ENCODE peak calls at places on chromosomes 3 and 15, in six cellular contexts. M is kidney epithelial cell, Q is heart right ventricle, N is AG09309, R is transverse colon, F is dorsolateral prefrontal cortex. U is an unnamed sample.

GRCh38 chr3:10474847-10475246 is 30.5 kb downstream of the ATP2B2 start:
- DNase-seq in Q (no peak), R (no peak), F (no peak), N (no peak), M (no peak), U (no peak)

GRCh38 chr3:187767266-187768032 is 22.2 kb upstream of the BCL6 start:
- DNase-seq in N (peak; percentile 76), Q (no peak), R (no peak), M (no peak), F (no peak), U (no peak)

GRCh38 chr3:33236005-33236404 is 17.4 kb upstream of the SUSD5 start:
- DNase-seq in Q (no peak), M (no peak), N (no peak), R (no peak), F (no peak), U (no peak)

GRCh38 chr3:120561251-120562045 is 34.7 kb upstream of the NDUFB4 start:
- DNase-seq in F (peak; percentile 77), R (peak; percentile 77), M (no peak), N (peak; percentile 38), Q (peak; percentile 66), U (no peak)

GRCh38 chr3:119098620-119099222 is 47.2 kb upstream of the TEX55 start:
- DNase-seq in M (no peak), Q (no peak), N (peak; percentile 11), R (no peak), F (no peak), U (peak; percentile 2)

GRCh38 chr3:127525373-127525772 is 65.2 kb downstream of the TPRA1 start:
- DNase-seq in N (peak; percentile 4), M (peak; percentile 99), Q (no peak), F (no peak), R (no peak), U (no peak)

GRCh38 chr3:155853214-155854146 is 747 bp downstream of the SLC33A1 start:
- DNase-seq in F (peak; percentile 53), N (no peak), R (peak; percentile 30), M (no peak), Q (peak; percentile 30), U (no peak)

GRCh38 chr3:104080228-104080627 is 1286.5 kb upstream of the ALCAM start:
- DNase-seq in R (no peak), M (no peak), N (no peak), Q (no peak), F (no peak), U (no peak)

GRCh38 chr15:25830844-25831443 is 32.2 kb downstream of the ATP10A start:
- DNase-seq in Q (no peak), M (peak; percentile 81), N (peak; percentile 91), R (peak; percentile 22), F (no peak), U (peak; percentile 99)

GRCh38 chr3:45906681-45907220 is 20.4 kb downstream of the CCR9 start:
- DNase-seq in F (no peak), Q (no peak), R (no peak), M (no peak), N (peak; percentile 44), U (peak; percentile 28)

GRCh38 chr3:105137911-105138310 is 228.8 kb upstream of the ALCAM start:
- DNase-seq in F (no peak), Q (no peak), R (no peak), M (no peak), N (no peak), U (peak; percentile 14)

GRCh38 chr15:88902491-88902835 is 7.1 kb upstream of the HAPLN3 start:
- DNase-seq in R (no peak), F (no peak), M (no peak), N (no peak), Q (no peak), U (no peak)

GRCh38 chr3:190252080-190252479 is 70.2 kb downstream of the CLDN1 start:
- DNase-seq in N (peak; percentile 76), F (no peak), M (no peak), R (no peak), Q (no peak), U (peak; percentile 61)

GRCh38 chr3:188656196-188656982 is 502.4 kb downstream of the LPP start:
- DNase-seq in M (peak; percentile 19), R (no peak), N (peak; percentile 4), F (no peak), Q (no peak), U (no peak)

GRCh38 chr3:129000742-129001100 is 383 bp upstream of the EFCC1 start:
- DNase-seq in M (no peak), R (no peak), Q (no peak), F (no peak), N (no peak), U (no peak)

GRCh38 chr3:20042331-20042730 is 2.1 kb downstream of the KAT2B start:
- DNase-seq in M (no peak), R (no peak), F (no peak), Q (no peak), N (no peak), U (no peak)

GRCh38 chr15:75089781-75090734 is 66.7 kb downstream of the PPCDC start:
- DNase-seq in N (no peak), M (no peak), F (no peak), R (no peak), Q (peak; percentile 32), U (no peak)

GRCh38 chr3:194138098-194138474 is 2.1 kb downstream of the HES1 start:
- DNase-seq in Q (no peak), M (no peak), F (no peak), N (no peak), R (no peak), U (no peak)
- TF ChIP-seq CTCF in Q (no peak), M (no peak), F (no peak), N (no peak), R (no peak), U (no peak)

DNA sequence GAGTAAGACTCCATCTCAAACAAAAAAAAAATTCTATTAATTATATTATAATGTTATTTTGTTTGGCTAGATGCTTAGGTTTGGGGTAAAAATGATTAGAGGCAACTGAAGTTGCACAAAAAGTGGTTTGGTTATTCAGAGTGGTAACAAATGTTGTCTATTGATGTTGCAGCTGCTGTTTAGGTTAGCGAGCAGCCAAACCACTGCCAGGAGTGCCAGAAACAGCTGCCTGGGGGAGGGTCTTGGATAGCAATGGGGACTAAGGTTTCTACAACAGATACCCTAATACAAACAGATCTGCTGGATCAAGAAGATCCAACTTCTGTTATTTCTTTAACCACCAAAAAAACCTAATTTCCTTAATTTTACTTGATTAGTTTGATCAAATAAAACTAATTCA is 26.6 kb downstream of the BTLA start:
- DNase-seq in Q (no peak), F (no peak), N (no peak), R (no peak), M (no peak), U (no peak)
- H3K4me3 ChIP-seq in Q (no peak overlapping the region), F (no peak overlapping the region), N (no peak overlapping the region), R (no peak overlapping the region), M (no peak overlapping the region), U (no peak overlapping the region)

GRCh38 chr15:90550919-90551318 is 21.2 kb downstream of the CRTC3 start:
- DNase-seq in Q (no peak), M (no peak), R (no peak), F (no peak), N (no peak), U (no peak)

GRCh38 chr15:90547545-90547944 is 17.8 kb downstream of the CRTC3 start:
- DNase-seq in R (no peak), Q (no peak), F (no peak), N (no peak), M (no peak), U (no peak)

GRCh38 chr15:90540768-90541167 is 11.0 kb downstream of the CRTC3 start:
- DNase-seq in F (no peak), M (no peak), N (no peak), R (no peak), Q (no peak), U (no peak)

GRCh38 chr15:90539789-90540188 is 10.1 kb downstream of the CRTC3 start:
- DNase-seq in M (no peak), Q (no peak), F (no peak), R (no peak), N (no peak), U (no peak)

GRCh38 chr15:90545095-90545494 is 15.4 kb downstream of the CRTC3 start:
- DNase-seq in M (no peak), Q (no peak), R (no peak), F (no peak), N (no peak), U (no peak)
- TF ChIP-seq CTCF in M (no peak), Q (no peak), R (no peak), F (no peak), N (no peak), U (no peak)

DNA sequence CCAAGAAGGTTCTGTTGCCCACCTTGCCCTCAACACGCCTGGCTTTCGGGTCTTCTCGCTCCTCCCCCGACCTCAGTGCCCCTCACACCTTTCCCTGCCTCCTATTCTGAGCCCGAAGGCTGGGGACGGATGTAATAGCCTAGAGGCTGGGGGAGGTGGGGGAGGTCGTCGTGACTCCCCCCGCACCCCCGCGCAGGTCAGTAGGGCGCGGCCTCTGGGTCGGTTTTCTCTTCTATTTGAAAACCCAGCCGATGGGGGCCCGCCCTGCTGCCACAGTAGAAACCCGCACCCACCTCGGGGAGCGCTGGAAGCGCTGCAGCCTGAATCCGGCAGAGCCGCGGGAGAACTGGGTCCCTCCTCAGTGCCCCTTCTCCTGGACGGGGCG is 1.0 kb upstream of the RBPMS2 start:
- DNase-seq in Q (peak; percentile 20), N (no peak), R (no peak), F (no peak), M (no peak), U (no peak)
- H3K4me3 ChIP-seq in Q (peak overlapping the region; percentile 61), N (no peak overlapping the region), R (peak overlapping the region; percentile 62), F (no peak overlapping the region), M (peak overlapping the region; percentile 55), U (peak overlapping the region; percentile 46)

GRCh38 chr15:78540135-78540954 is at the start of gene PSMA4:
- DNase-seq in F (peak; percentile 82), Q (peak; percentile 94), R (peak; percentile 94), N (peak; percentile 27), M (no peak), U (no peak)
- TF ChIP-seq CTCF in F (peak; percentile 54), Q (peak; percentile 68), R (peak; percentile 14), N (no peak), M (peak; percentile 29), U (no peak)

GRCh38 chr3:143637133-143637532 is 211.1 kb downstream of the SLC9A9 start:
- DNase-seq in N (no peak), R (no peak), F (no peak), M (no peak), Q (no peak), U (no peak)
- H3K4me3 ChIP-seq in N (no peak overlapping the region), R (no peak overlapping the region), F (no peak overlapping the region), M (no peak overlapping the region), Q (no peak overlapping the region), U (no peak overlapping the region)

U was measured in AG04449.